ENCODE peak calls at places on chromosome X, in four cellular contexts. B is vagina, Q is GM23338, A is transverse colon. E is an unnamed sample.

GRCh38 chrX:790780-791360 is 160.3 kb downstream of the SHOX start:
- DNase-seq in B (peak), Q (peak), A (no peak), E (no peak)

GRCh38 chrX:716136-716535 is 85.5 kb downstream of the SHOX start:
- DNase-seq in B (no peak), Q (no peak), A (no peak), E (no peak)

GRCh38 chrX:71367396-71367795 is 1.2 kb downstream of the TAF1 start:
- DNase-seq in B (no peak), Q (no peak), A (no peak), E (no peak)

GRCh38 chrX:138925330-138925729 is 213.8 kb upstream of the FGF13 start:
- DNase-seq in B (no peak), Q (no peak), A (no peak), E (no peak)

GRCh38 chrX:124263743-124264142 is 68.7 kb upstream of the TEX13D start:
- DNase-seq in B (no peak), Q (no peak), A (no peak), E (no peak)

GRCh38 chrX:81259714-81260395 is 58.0 kb downstream of the SH3BGRL start:
- DNase-seq in B (no peak), Q (no peak), A (no peak), E (no peak)

GRCh38 chrX:24996096-24996709 is 19.6 kb downstream of the ARX start:
- DNase-seq in B (no peak), Q (no peak), A (no peak), E (no peak)

GRCh38 chrX:39591099-39591498 is 506.7 kb downstream of the BCOR start:
- DNase-seq in B (no peak), Q (no peak), A (no peak), E (no peak)

GRCh38 chrX:87687703-87688102 is 170.1 kb downstream of the KLHL4 start:
- DNase-seq in B (no peak), Q (no peak), A (no peak), E (no peak)

GRCh38 chrX:150772150-150772970 is 79.2 kb downstream of the MTMR1 start:
- DNase-seq in B (no peak), Q (peak), A (peak), E (peak)

GRCh38 chrX:85516131-85516530 is 136.7 kb upstream of the POF1B start:
- DNase-seq in B (no peak), Q (no peak), A (no peak), E (no peak)

GRCh38 chrX:19920945-19921344 is 33.5 kb upstream of the SH3KBP1 start:
- DNase-seq in B (no peak), Q (no peak), A (no peak), E (no peak)

GRCh38 chrX:12894074-12894691 is 12.2 kb upstream of the TLR8 start:
- DNase-seq in B (no peak), Q (peak), A (peak), E (peak)

GRCh38 chrX:143363419-143363818 is 153.9 kb downstream of the SPANXN3 start:
- DNase-seq in B (no peak), Q (no peak), A (no peak), E (no peak)

GRCh38 chrX:129808829-129809745 is 29.3 kb downstream of the SASH3 start:
- DNase-seq in B (no peak), Q (no peak), A (no peak), E (no peak)

GRCh38 chrX:52923781-52924241 is 26.7 kb downstream of the FAM156B start:
- DNase-seq in B (no peak), Q (no peak), A (peak), E (peak)

GRCh38 chrX:38212246-38212645 is 8.4 kb downstream of the SRPX start:
- DNase-seq in B (no peak), Q (no peak), A (no peak), E (no peak)

GRCh38 chrX:153926863-153927685 is 1.0 kb upstream of the ARHGAP4 start:
- DNase-seq in B (no peak), Q (no peak), A (peak), E (peak)

GRCh38 chrX:72280210-72280882 is 3.3 kb upstream of the RPS4X start:
- DNase-seq in B (no peak), Q (no peak), A (no peak), E (no peak)

GRCh38 chrX:32572644-32573043 is 638.7 kb downstream of the DMD start:
- DNase-seq in B (no peak), Q (no peak), A (no peak), E (no peak)

GRCh38 chrX:49190783-49191032 is 4.5 kb upstream of the PRICKLE3 start:
- DNase-seq in B (no peak), Q (no peak), A (no peak), E (no peak)

GRCh38 chrX:41870719-41871151 is 52.6 kb downstream of the CASK start:
- DNase-seq in B (no peak), Q (no peak), A (peak), E (no peak)

GRCh38 chrX:7448123-7448522 is 300.2 kb upstream of the PUDP start:
- DNase-seq in B (no peak), Q (no peak), A (no peak), E (no peak)

GRCh38 chrX:150361070-150361776 is 1.9 kb upstream of the MAMLD1 start:
- DNase-seq in B (peak), Q (peak), A (peak), E (peak)

GRCh38 chrX:154372612-154373022 is 1.8 kb downstream of the FLNA start:
- DNase-seq in B (no peak), Q (no peak), A (no peak), E (no peak)

GRCh38 chrX:13937370-13938052 is 92.2 kb downstream of the GEMIN8 start:
- DNase-seq in B (no peak), Q (no peak), A (no peak), E (no peak)

GRCh38 chrX:13936804-13937203 is 92.9 kb downstream of the GEMIN8 start:
- DNase-seq in B (no peak), Q (no peak), A (no peak), E (no peak)

GRCh38 chrX:13939741-13940597 is 89.7 kb downstream of the GEMIN8 start:
- DNase-seq in B (no peak), Q (peak), A (no peak), E (no peak)

GRCh38 chrX:13938766-13939530 is 90.7 kb downstream of the GEMIN8 start:
- DNase-seq in B (no peak), Q (peak), A (no peak), E (no peak)

DNA sequence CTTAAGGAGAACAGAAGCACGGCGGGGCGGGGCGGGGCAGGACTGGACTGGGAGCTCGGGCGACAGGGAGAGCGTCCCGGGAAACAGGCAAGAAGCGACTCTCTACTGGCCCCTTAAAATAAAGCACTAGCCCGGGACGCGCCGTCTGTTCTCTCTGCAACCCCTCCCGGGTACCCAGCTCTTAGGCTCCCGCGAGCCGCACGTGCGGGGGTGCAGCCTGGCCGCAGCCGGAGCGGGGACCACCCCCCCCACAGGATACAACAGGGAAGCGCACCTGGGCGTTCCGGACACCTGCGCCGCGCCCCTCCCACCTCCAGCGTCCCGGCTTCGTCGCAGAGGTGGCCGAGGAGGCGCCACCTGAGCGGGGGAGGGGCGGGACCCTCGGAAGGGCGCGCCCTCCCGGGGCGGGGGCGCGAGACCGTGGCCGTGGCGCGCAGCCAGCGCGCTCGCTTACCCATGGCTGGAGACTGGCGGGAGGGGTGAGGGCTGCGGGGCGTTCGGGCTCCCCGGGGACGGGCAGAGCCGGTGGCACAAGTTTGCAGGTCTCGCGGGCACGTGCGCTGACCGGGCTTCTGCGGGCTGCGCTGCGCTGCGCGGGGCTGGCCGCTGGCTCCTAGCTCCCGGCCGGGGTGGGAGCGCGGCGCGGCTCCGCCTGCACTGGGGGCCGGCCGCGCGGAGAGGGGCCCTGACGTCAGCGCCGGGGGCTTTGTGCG is 91.5 kb downstream of the GEMIN8 start:
- DNase-seq in B (no peak), Q (peak), A (peak), E (peak)
- H3K27ac ChIP-seq in B (peak), Q (peak), A (no peak), E (peak)

DNA sequence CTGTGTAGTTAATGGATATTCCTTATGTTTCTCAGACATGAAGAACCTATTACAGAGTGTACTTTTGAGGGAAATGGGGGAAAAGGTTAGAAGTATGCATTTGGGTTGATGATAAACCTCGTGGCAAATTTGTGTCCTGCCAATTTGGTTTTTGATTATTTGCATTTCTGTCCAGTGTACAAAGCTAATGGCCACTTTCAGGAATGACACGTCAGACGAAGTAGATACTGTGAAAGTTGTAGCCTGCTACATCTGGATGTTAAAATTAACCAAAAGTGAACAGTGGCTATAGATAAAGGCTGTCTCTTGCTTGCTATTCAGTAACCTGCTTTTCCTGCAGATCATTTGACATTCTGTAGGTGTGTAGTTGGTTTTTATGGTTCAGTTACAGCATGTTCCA is 1.0 kb downstream of the PRDX4 start:
- DNase-seq in B (no peak), Q (no peak), A (no peak), E (no peak)
- H3K4me3 ChIP-seq in B (peak), Q (peak), A (no peak), E (peak)

GRCh38 chrX:2935364-2935748 is 6.2 kb upstream of the ARSD start:
- DNase-seq in B (no peak), Q (no peak), A (no peak), E (no peak)
- TF ChIP-seq POLR2AphosphoS5 in B (no peak), Q (no peak), A (no peak), E (peak)

DNA sequence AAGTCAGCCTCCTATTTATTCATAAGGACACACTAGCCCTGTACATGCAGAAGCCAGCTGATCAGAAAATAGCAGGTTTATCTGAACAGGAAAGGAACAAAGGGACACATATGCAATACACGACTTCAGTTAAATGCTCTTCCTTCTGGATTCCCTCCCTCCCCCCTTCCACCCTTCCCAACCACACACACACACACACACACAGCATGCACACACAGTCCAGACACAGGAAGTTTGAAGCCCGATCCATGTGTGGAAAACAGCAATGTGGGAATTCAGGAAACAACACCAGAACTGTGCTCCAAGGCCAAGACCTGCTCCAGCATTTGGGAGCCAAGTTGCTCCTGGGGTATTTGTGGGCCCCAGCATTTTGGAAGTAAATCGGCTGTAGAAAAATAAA is 5.5 kb upstream of the AMOT start:
- DNase-seq in B (no peak), Q (no peak), A (peak), E (no peak)
- H3K27ac ChIP-seq in B (no peak), Q (no peak), A (peak), E (no peak)

DNA sequence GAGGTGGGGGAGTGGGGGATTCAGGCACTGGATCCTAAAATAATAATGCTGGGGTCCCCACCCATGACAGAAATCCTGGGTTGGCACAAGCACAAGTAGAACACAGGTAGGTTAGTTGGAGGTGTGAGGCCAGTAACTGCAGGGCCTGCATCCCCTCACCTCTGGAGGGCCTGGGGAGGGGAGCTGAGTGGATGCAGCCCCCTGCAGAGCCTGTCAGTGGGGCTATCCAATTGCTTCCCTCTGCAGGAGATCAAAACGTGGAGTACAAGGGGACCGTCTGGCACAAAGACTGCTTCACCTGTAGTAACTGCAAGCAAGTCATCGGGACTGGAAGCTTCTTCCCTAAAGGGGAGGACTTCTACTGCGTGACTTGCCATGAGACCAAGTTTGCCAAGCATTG is 43.7 kb downstream of the MAP7D3 start:
- DNase-seq in B (no peak), Q (no peak), A (no peak), E (no peak)
- H3K4me3 ChIP-seq in B (no peak), Q (no peak), A (no peak), E (no peak)

E was measured in spleen.